ENCODE peak calls at places on chromosomes 12 and 14, in ten cellular contexts. X is mesenchymal stem cell; A is Peyer's patch; G is SK-N-MC; C is IMR-90; W is ovary; N is heart left ventricle; I is WERI-Rb-1; J is effector memory CD4-positive, alpha-beta T cell; Z is astrocyte. O is an unnamed sample.

GRCh38 chr12:22656835-22657234 is 31.9 kb downstream of the ETNK1 start:
- DNase-seq in Z (no peak), A (no peak), J (no peak), I (no peak), N (no peak), W (no peak), C (no peak), G (no peak), X (no peak), O (no peak)

GRCh38 chr12:114936148-114937099 is 252.4 kb upstream of the TBX3 start:
- DNase-seq in A (no peak), C (peak; percentile 85), G (no peak), J (no peak), X (peak; percentile 81), Z (peak; percentile 77), I (no peak), N (no peak), W (no peak), O (no peak)

GRCh38 chr14:34299360-34299759 is 162.7 kb downstream of the SPTSSA start:
- DNase-seq in N (no peak), G (no peak), Z (no peak), W (no peak), A (no peak), X (no peak), C (no peak), I (no peak), J (no peak), O (no peak)

GRCh38 chr14:66884149-66884548 is 305.1 kb upstream of the GARIN2 start:
- DNase-seq in A (no peak), Z (no peak), N (no peak), J (no peak), W (no peak), X (no peak), G (no peak), I (no peak), C (no peak), O (no peak)

GRCh38 chr12:12505544-12506501 is 56.8 kb downstream of the DUSP16 start:
- DNase-seq in N (no peak), G (no peak), W (no peak), X (peak; percentile 82), Z (peak; percentile 49), J (no peak), I (no peak), A (no peak), C (peak; percentile 65), O (no peak)

GRCh38 chr12:5254703-5255102 is 177.2 kb upstream of the NTF3 start:
- DNase-seq in X (no peak), I (no peak), A (no peak), G (no peak), Z (peak; percentile 17), N (no peak), C (no peak), J (no peak), W (no peak), O (no peak)

GRCh38 chr12:132157733-132158409 is 13.6 kb downstream of the NOC4L start:
- DNase-seq in X (no peak), W (no peak), Z (no peak), C (no peak), A (no peak), N (no peak), J (no peak), G (no peak), I (no peak), O (no peak)

GRCh38 chr12:125533434-125534029 is 468.3 kb downstream of the AACS start:
- DNase-seq in C (no peak), N (no peak), W (no peak), X (no peak), A (no peak), I (peak; percentile 56), G (no peak), Z (no peak), J (no peak), O (peak; percentile 30)

GRCh38 chr14:100293497-100294212 is 12.6 kb downstream of the SLC25A29 start:
- DNase-seq in W (no peak), C (no peak), J (no peak), Z (no peak), I (no peak), N (no peak), G (no peak), X (no peak), A (no peak), O (no peak)

GRCh38 chr14:93790966-93791365 is 2.7 kb upstream of the PRIMA1 start:
- DNase-seq in A (no peak), N (no peak), J (no peak), G (no peak), Z (no peak), X (no peak), W (no peak), C (no peak), I (no peak), O (no peak)

GRCh38 chr14:29682789-29683188 is 244.9 kb downstream of the PRKD1 start:
- DNase-seq in J (no peak), A (no peak), I (no peak), W (no peak), Z (no peak), G (no peak), N (no peak), C (no peak), X (no peak), O (no peak)

GRCh38 chr12:45591635-45592034 is 137.9 kb upstream of the ARID2 start:
- DNase-seq in G (no peak), N (no peak), W (no peak), X (no peak), J (no peak), Z (no peak), A (no peak), C (no peak), I (no peak), O (no peak)

GRCh38 chr14:99401196-99401595 is 79.5 kb downstream of the SETD3 start:
- DNase-seq in I (no peak), N (no peak), C (no peak), G (no peak), J (no peak), W (no peak), A (no peak), X (no peak), Z (no peak), O (no peak)

GRCh38 chr12:106774808-106775524 is 484 bp downstream of the RIC8B start:
- DNase-seq in W (no peak), A (peak; percentile 23), N (no peak), J (no peak), C (no peak), G (no peak), X (no peak), I (no peak), Z (no peak), O (no peak)

GRCh38 chr12:131002271-131002670 is 48.6 kb downstream of the ADGRD1 start:
- DNase-seq in G (no peak), W (no peak), J (no peak), X (no peak), A (no peak), I (no peak), N (no peak), C (no peak), Z (no peak), O (no peak)

GRCh38 chr12:131004166-131004565 is 50.5 kb downstream of the ADGRD1 start:
- DNase-seq in J (no peak), G (no peak), Z (no peak), C (no peak), N (no peak), X (no peak), W (no peak), A (no peak), I (no peak), O (no peak)

GRCh38 chr12:131003676-131004075 is 50.0 kb downstream of the ADGRD1 start:
- DNase-seq in C (no peak), G (no peak), A (no peak), W (no peak), Z (no peak), J (no peak), I (no peak), X (no peak), N (no peak), O (no peak)

GRCh38 chr12:131001493-131001892 is 47.8 kb downstream of the ADGRD1 start:
- DNase-seq in I (no peak), W (no peak), J (no peak), A (no peak), G (no peak), X (no peak), Z (no peak), N (no peak), C (no peak), O (no peak)

GRCh38 chr12:131003036-131003435 is 49.3 kb downstream of the ADGRD1 start:
- DNase-seq in N (no peak), A (no peak), G (no peak), W (no peak), Z (no peak), J (no peak), X (no peak), C (no peak), I (no peak), O (no peak)
- H3K27ac ChIP-seq in N (no peak overlapping the region), A (no peak overlapping the region), G (no peak overlapping the region), W (no peak overlapping the region), Z (no peak overlapping the region), J (no peak overlapping the region), X (no peak overlapping the region), C (no peak overlapping the region), I (no peak overlapping the region), O (no peak overlapping the region)

DNA sequence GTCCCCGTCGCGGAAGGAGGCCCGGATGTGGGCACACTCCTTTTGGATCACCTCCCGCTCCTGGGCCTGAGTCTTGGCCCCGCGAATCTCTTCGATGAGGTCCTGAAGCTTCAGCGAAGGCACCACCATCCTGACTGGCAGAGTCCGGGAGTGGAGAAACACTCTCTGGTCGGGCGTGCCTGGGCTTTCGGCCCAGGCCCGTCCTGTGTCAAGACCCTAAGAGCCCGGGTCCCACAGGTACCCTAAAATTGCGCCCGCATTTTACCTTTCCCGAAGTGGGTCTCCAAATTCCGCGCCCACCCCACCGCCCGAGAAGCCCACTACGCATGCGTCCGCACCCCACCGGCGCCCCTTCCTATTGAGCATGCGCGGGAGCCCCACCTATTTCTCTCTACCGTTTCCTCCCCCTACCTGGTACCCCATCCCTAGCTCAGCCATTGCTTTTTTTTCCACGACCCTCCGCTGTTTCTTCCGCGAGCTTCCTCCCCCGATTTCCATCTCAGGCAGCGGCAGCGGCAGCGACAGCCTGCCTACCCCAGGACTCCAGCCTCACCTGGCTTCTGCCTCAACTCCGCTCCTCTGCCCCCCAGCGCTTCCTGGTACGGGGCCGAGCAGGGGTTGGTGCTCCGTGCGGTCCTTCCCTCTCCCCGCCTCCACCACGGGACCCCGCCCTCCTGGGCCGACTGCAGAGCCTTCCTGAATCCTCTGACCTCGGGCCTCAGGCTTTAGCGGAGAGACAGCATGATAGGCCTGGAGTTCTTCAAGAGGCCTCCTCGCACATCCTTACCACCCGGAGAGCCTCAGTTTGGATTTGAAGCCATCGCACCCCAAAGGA is at the start of gene AP1G2:
- DNase-seq in G (no peak), N (peak; percentile 84), A (peak; percentile 92), C (peak; percentile 28), X (peak; percentile 70), Z (no peak), J (peak; percentile 74), W (peak; percentile 93), I (peak; percentile 96), O (peak; percentile 59)
- H3K27ac ChIP-seq in G (no peak within 1 kb of the TSS), N (peak within 1 kb of the TSS; percentile 44), A (peak within 1 kb of the TSS; percentile 79), C (no peak within 1 kb of the TSS), X (peak within 1 kb of the TSS; percentile 74), Z (no peak within 1 kb of the TSS), J (peak within 1 kb of the TSS; percentile 78), W (peak within 1 kb of the TSS; percentile 81), I (peak within 1 kb of the TSS; percentile 69), O (peak within 1 kb of the TSS; percentile 92)

GRCh38 chr12:72295101-72295500 is 22.9 kb downstream of the TRHDE start:
- DNase-seq in J (no peak), C (peak; percentile 43), X (no peak), N (no peak), A (no peak), I (no peak), W (no peak), G (no peak), Z (no peak), O (no peak)
- H3K27ac ChIP-seq in J (no peak overlapping the region), C (peak overlapping the region; percentile 100), X (no peak overlapping the region), N (no peak overlapping the region), A (no peak overlapping the region), I (no peak overlapping the region), W (no peak overlapping the region), G (no peak overlapping the region), Z (peak overlapping the region; percentile 97), O (no peak overlapping the region)

GRCh38 chr14:65370890-65371289 is 41.6 kb upstream of the FUT8 start:
- DNase-seq in I (no peak), N (no peak), C (no peak), G (no peak), Z (no peak), W (no peak), A (no peak), X (no peak), J (no peak), O (no peak)
- H3K27ac ChIP-seq in I (no peak overlapping the region), N (no peak overlapping the region), C (no peak overlapping the region), G (no peak overlapping the region), Z (no peak overlapping the region), W (no peak overlapping the region), A (no peak overlapping the region), X (no peak overlapping the region), J (no peak overlapping the region), O (no peak overlapping the region)